ENCODE peak calls at places on chromosome 3, in nine cellular contexts. One of them, this sample, is unnamed.

GRCh38 chr3:142209655-142210054 is 15.7 kb downstream of the GK5 start:
- DNase-seq in WERI-Rb-1: no peak
- DNase-seq in RWPE2: no peak
- DNase-seq in heart left ventricle: no peak
- DNase-seq in hepatocyte: peak
- DNase-seq in breast epithelium: no peak
- DNase-seq in IMR-90: peak
- DNase-seq in CD4-positive, alpha-beta T cell: no peak
- DNase-seq in A549: no peak
- DNase-seq in this sample: no peak

GRCh38 chr3:45582407-45582806 is 12.1 kb upstream of the LIMD1 start:
- DNase-seq in WERI-Rb-1: no peak
- DNase-seq in RWPE2: no peak
- DNase-seq in heart left ventricle: no peak
- DNase-seq in hepatocyte: no peak
- DNase-seq in breast epithelium: no peak
- DNase-seq in IMR-90: peak
- DNase-seq in CD4-positive, alpha-beta T cell: no peak
- DNase-seq in A549: no peak
- DNase-seq in this sample: no peak

GRCh38 chr3:155871746-155872158 is 1.3 kb downstream of the GMPS start:
- DNase-seq in WERI-Rb-1: no peak
- DNase-seq in RWPE2: no peak
- DNase-seq in heart left ventricle: no peak
- DNase-seq in hepatocyte: no peak
- DNase-seq in breast epithelium: no peak
- DNase-seq in IMR-90: peak
- DNase-seq in CD4-positive, alpha-beta T cell: no peak
- DNase-seq in A549: no peak
- DNase-seq in this sample: no peak

GRCh38 chr3:196134691-196135090 is 52.8 kb upstream of the TFRC start:
- DNase-seq in WERI-Rb-1: no peak
- DNase-seq in RWPE2: no peak
- DNase-seq in heart left ventricle: no peak
- DNase-seq in hepatocyte: no peak
- DNase-seq in breast epithelium: no peak
- DNase-seq in IMR-90: no peak
- DNase-seq in CD4-positive, alpha-beta T cell: no peak
- DNase-seq in A549: no peak
- DNase-seq in this sample: no peak

GRCh38 chr3:158672293-158673176 is at the start of gene LXN:
- DNase-seq in WERI-Rb-1: peak
- DNase-seq in RWPE2: peak
- DNase-seq in heart left ventricle: peak
- DNase-seq in hepatocyte: peak
- DNase-seq in breast epithelium: peak
- DNase-seq in IMR-90: peak
- DNase-seq in CD4-positive, alpha-beta T cell: peak
- DNase-seq in A549: peak
- DNase-seq in this sample: peak

GRCh38 chr3:169812844-169813677 is at the start of the genes LRRC34 and LRRIQ4:
- DNase-seq in WERI-Rb-1: peak
- DNase-seq in RWPE2: no peak
- DNase-seq in heart left ventricle: peak
- DNase-seq in hepatocyte: peak
- DNase-seq in breast epithelium: no peak
- DNase-seq in IMR-90: peak
- DNase-seq in CD4-positive, alpha-beta T cell: peak
- DNase-seq in A549: no peak
- DNase-seq in this sample: peak

GRCh38 chr3:127035672-127036071 is 52.8 kb downstream of the PLXNA1 start:
- DNase-seq in WERI-Rb-1: no peak
- DNase-seq in RWPE2: peak
- DNase-seq in heart left ventricle: no peak
- DNase-seq in hepatocyte: peak
- DNase-seq in breast epithelium: no peak
- DNase-seq in IMR-90: peak
- DNase-seq in CD4-positive, alpha-beta T cell: no peak
- DNase-seq in A549: peak
- DNase-seq in this sample: peak

GRCh38 chr3:195079636-195080035 is 191.3 kb downstream of the XXYLT1 start:
- DNase-seq in WERI-Rb-1: no peak
- DNase-seq in RWPE2: no peak
- DNase-seq in heart left ventricle: no peak
- DNase-seq in hepatocyte: no peak
- DNase-seq in breast epithelium: no peak
- DNase-seq in IMR-90: peak
- DNase-seq in CD4-positive, alpha-beta T cell: no peak
- DNase-seq in A549: no peak
- DNase-seq in this sample: no peak

GRCh38 chr3:195385526-195385925 is 57.3 kb downstream of the ACAP2 start:
- DNase-seq in WERI-Rb-1: no peak
- DNase-seq in RWPE2: no peak
- DNase-seq in heart left ventricle: no peak
- DNase-seq in hepatocyte: no peak
- DNase-seq in breast epithelium: no peak
- DNase-seq in IMR-90: peak
- DNase-seq in CD4-positive, alpha-beta T cell: no peak
- DNase-seq in A549: peak
- DNase-seq in this sample: no peak

GRCh38 chr3:9807981-9808344 is 2.1 kb upstream of the TTLL3 start:
- DNase-seq in WERI-Rb-1: no peak
- DNase-seq in RWPE2: no peak
- DNase-seq in heart left ventricle: no peak
- DNase-seq in hepatocyte: no peak
- DNase-seq in breast epithelium: no peak
- DNase-seq in IMR-90: no peak
- DNase-seq in CD4-positive, alpha-beta T cell: no peak
- DNase-seq in A549: no peak
- DNase-seq in this sample: no peak

GRCh38 chr3:9806688-9807589 is 3.1 kb upstream of the TTLL3 start:
- DNase-seq in WERI-Rb-1: no peak
- DNase-seq in RWPE2: no peak
- DNase-seq in heart left ventricle: no peak
- DNase-seq in hepatocyte: no peak
- DNase-seq in breast epithelium: no peak
- DNase-seq in IMR-90: no peak
- DNase-seq in CD4-positive, alpha-beta T cell: no peak
- DNase-seq in A549: no peak
- DNase-seq in this sample: peak

GRCh38 chr3:9809615-9810356 is at the start of gene TTLL3:
- DNase-seq in WERI-Rb-1: peak
- DNase-seq in RWPE2: peak
- DNase-seq in heart left ventricle: peak
- DNase-seq in hepatocyte: peak
- DNase-seq in breast epithelium: peak
- DNase-seq in IMR-90: peak
- DNase-seq in CD4-positive, alpha-beta T cell: peak
- DNase-seq in A549: peak
- DNase-seq in this sample: peak

GRCh38 chr3:9809239-9809614 is 835 bp upstream of the TTLL3 start:
- DNase-seq in WERI-Rb-1: peak
- DNase-seq in RWPE2: no peak
- DNase-seq in heart left ventricle: no peak
- DNase-seq in hepatocyte: peak
- DNase-seq in breast epithelium: no peak
- DNase-seq in IMR-90: no peak
- DNase-seq in CD4-positive, alpha-beta T cell: no peak
- DNase-seq in A549: peak
- DNase-seq in this sample: peak

DNA sequence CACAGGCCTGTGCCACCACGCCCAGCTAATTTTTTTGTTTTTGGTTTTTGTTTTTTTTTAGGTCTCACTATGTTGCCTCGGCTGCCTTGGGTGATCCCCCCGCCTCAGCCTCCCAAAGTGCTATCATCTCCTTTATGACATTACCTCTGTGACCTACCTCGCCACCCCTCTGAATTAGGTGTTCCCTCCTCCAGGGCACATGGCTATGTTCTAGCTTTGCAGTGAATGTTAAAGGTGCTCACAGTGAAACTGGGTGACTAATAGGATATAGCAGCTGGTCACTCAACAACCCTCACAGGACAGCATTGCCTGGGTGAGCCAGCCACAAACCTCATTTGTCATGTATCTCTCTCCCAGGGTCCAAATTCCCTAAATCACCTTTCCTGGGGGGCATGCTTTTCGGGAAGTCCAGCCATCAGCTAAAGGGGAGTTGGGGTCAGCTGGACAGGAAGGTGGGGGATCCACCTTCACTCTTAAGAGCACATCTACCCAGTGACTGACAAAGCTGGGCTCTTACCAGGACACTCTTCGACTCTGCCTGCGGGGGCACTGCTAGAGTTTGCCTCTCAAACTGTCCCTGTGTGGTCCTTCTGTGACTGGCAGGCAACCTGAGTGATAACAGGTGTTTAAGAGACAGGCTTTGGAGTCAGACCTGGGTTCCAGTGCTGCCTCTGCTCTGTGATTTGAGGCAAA is 1.6 kb upstream of the TTLL3 start:
- DNase-seq in WERI-Rb-1: peak
- DNase-seq in RWPE2: no peak
- DNase-seq in heart left ventricle: no peak
- DNase-seq in hepatocyte: peak
- DNase-seq in breast epithelium: no peak
- DNase-seq in IMR-90: peak
- DNase-seq in CD4-positive, alpha-beta T cell: peak
- DNase-seq in A549: peak
- DNase-seq in this sample: peak
- TF ChIP-seq CTCF in WERI-Rb-1: peak
- TF ChIP-seq CTCF in RWPE2: peak
- TF ChIP-seq CTCF in heart left ventricle: no peak
- TF ChIP-seq CTCF in hepatocyte: peak
- TF ChIP-seq CTCF in breast epithelium: no peak
- TF ChIP-seq CTCF in IMR-90: peak
- TF ChIP-seq CTCF in CD4-positive, alpha-beta T cell: peak
- TF ChIP-seq CTCF in A549: no peak
- TF ChIP-seq CTCF in this sample: no peak

GRCh38 chr3:49794431-49794830 is 5.2 kb downstream of the CDHR4 start:
- DNase-seq in WERI-Rb-1: no peak
- DNase-seq in RWPE2: no peak
- DNase-seq in heart left ventricle: no peak
- DNase-seq in hepatocyte: no peak
- DNase-seq in breast epithelium: no peak
- DNase-seq in IMR-90: no peak
- DNase-seq in CD4-positive, alpha-beta T cell: no peak
- DNase-seq in A549: no peak
- DNase-seq in this sample: no peak
- H3K27ac ChIP-seq in WERI-Rb-1: no peak
- H3K27ac ChIP-seq in RWPE2: no peak
- H3K27ac ChIP-seq in heart left ventricle: no peak
- H3K27ac ChIP-seq in hepatocyte: no peak
- H3K27ac ChIP-seq in breast epithelium: no peak
- H3K27ac ChIP-seq in IMR-90: no peak
- H3K27ac ChIP-seq in CD4-positive, alpha-beta T cell: no peak
- H3K27ac ChIP-seq in A549: no peak
- H3K27ac ChIP-seq in this sample: no peak

GRCh38 chr3:138939563-138940241 is 7.2 kb downstream of the FOXL2 start:
- DNase-seq in WERI-Rb-1: no peak
- DNase-seq in RWPE2: no peak
- DNase-seq in heart left ventricle: no peak
- DNase-seq in hepatocyte: no peak
- DNase-seq in breast epithelium: no peak
- DNase-seq in IMR-90: no peak
- DNase-seq in CD4-positive, alpha-beta T cell: no peak
- DNase-seq in A549: no peak
- DNase-seq in this sample: no peak

GRCh38 chr3:138940446-138940845 is 6.5 kb downstream of the FOXL2 start:
- DNase-seq in WERI-Rb-1: no peak
- DNase-seq in RWPE2: no peak
- DNase-seq in heart left ventricle: no peak
- DNase-seq in hepatocyte: no peak
- DNase-seq in breast epithelium: no peak
- DNase-seq in IMR-90: no peak
- DNase-seq in CD4-positive, alpha-beta T cell: no peak
- DNase-seq in A549: no peak
- DNase-seq in this sample: no peak

GRCh38 chr3:138942271-138942670 is 4.7 kb downstream of the FOXL2 start:
- DNase-seq in WERI-Rb-1: no peak
- DNase-seq in RWPE2: no peak
- DNase-seq in heart left ventricle: no peak
- DNase-seq in hepatocyte: no peak
- DNase-seq in breast epithelium: no peak
- DNase-seq in IMR-90: no peak
- DNase-seq in CD4-positive, alpha-beta T cell: no peak
- DNase-seq in A549: no peak
- DNase-seq in this sample: no peak

GRCh38 chr3:138942861-138943623 is 3.9 kb downstream of the FOXL2 start:
- DNase-seq in WERI-Rb-1: no peak
- DNase-seq in RWPE2: no peak
- DNase-seq in heart left ventricle: no peak
- DNase-seq in hepatocyte: no peak
- DNase-seq in breast epithelium: no peak
- DNase-seq in IMR-90: no peak
- DNase-seq in CD4-positive, alpha-beta T cell: no peak
- DNase-seq in A549: no peak
- DNase-seq in this sample: no peak

GRCh38 chr3:138941259-138941885 is 5.6 kb downstream of the FOXL2 start:
- DNase-seq in WERI-Rb-1: peak
- DNase-seq in RWPE2: no peak
- DNase-seq in heart left ventricle: no peak
- DNase-seq in hepatocyte: peak
- DNase-seq in breast epithelium: no peak
- DNase-seq in IMR-90: peak
- DNase-seq in CD4-positive, alpha-beta T cell: no peak
- DNase-seq in A549: peak
- DNase-seq in this sample: no peak
- TF ChIP-seq CTCF in WERI-Rb-1: peak
- TF ChIP-seq CTCF in RWPE2: peak
- TF ChIP-seq CTCF in heart left ventricle: no peak
- TF ChIP-seq CTCF in hepatocyte: peak
- TF ChIP-seq CTCF in breast epithelium: no peak
- TF ChIP-seq CTCF in IMR-90: peak
- TF ChIP-seq CTCF in CD4-positive, alpha-beta T cell: no peak
- TF ChIP-seq CTCF in A549: peak
- TF ChIP-seq CTCF in this sample: no peak

GRCh38 chr3:110413291-110413690 is 658.3 kb upstream of the NECTIN3 start:
- DNase-seq in WERI-Rb-1: no peak
- DNase-seq in RWPE2: no peak
- DNase-seq in heart left ventricle: no peak
- DNase-seq in hepatocyte: no peak
- DNase-seq in breast epithelium: no peak
- DNase-seq in IMR-90: no peak
- DNase-seq in CD4-positive, alpha-beta T cell: no peak
- DNase-seq in A549: no peak
- DNase-seq in this sample: no peak
- H3K27ac ChIP-seq in WERI-Rb-1: no peak
- H3K27ac ChIP-seq in RWPE2: peak
- H3K27ac ChIP-seq in heart left ventricle: no peak
- H3K27ac ChIP-seq in hepatocyte: no peak
- H3K27ac ChIP-seq in breast epithelium: no peak
- H3K27ac ChIP-seq in IMR-90: peak
- H3K27ac ChIP-seq in CD4-positive, alpha-beta T cell: no peak
- H3K27ac ChIP-seq in A549: peak
- H3K27ac ChIP-seq in this sample: no peak

GRCh38 chr3:183536238-183536880 is 19.1 kb downstream of the KLHL6 start:
- DNase-seq in WERI-Rb-1: no peak
- DNase-seq in RWPE2: no peak
- DNase-seq in heart left ventricle: no peak
- DNase-seq in hepatocyte: no peak
- DNase-seq in breast epithelium: no peak
- DNase-seq in IMR-90: no peak
- DNase-seq in CD4-positive, alpha-beta T cell: no peak
- DNase-seq in A549: no peak
- DNase-seq in this sample: no peak
- TF ChIP-seq CTCF in WERI-Rb-1: no peak
- TF ChIP-seq CTCF in RWPE2: no peak
- TF ChIP-seq CTCF in heart left ventricle: no peak
- TF ChIP-seq CTCF in hepatocyte: no peak
- TF ChIP-seq CTCF in breast epithelium: no peak
- TF ChIP-seq CTCF in IMR-90: no peak
- TF ChIP-seq CTCF in CD4-positive, alpha-beta T cell: no peak
- TF ChIP-seq CTCF in A549: no peak
- TF ChIP-seq CTCF in this sample: no peak

GRCh38 chr3:157573281-157573680 is 70.1 kb upstream of the VEPH1 start:
- DNase-seq in WERI-Rb-1: no peak
- DNase-seq in RWPE2: no peak
- DNase-seq in heart left ventricle: no peak
- DNase-seq in hepatocyte: no peak
- DNase-seq in breast epithelium: no peak
- DNase-seq in IMR-90: no peak
- DNase-seq in CD4-positive, alpha-beta T cell: no peak
- DNase-seq in A549: no peak
- DNase-seq in this sample: no peak
- H3K27ac ChIP-seq in WERI-Rb-1: no peak
- H3K27ac ChIP-seq in RWPE2: no peak
- H3K27ac ChIP-seq in heart left ventricle: no peak
- H3K27ac ChIP-seq in hepatocyte: no peak
- H3K27ac ChIP-seq in breast epithelium: no peak
- H3K27ac ChIP-seq in IMR-90: no peak
- H3K27ac ChIP-seq in CD4-positive, alpha-beta T cell: no peak
- H3K27ac ChIP-seq in A549: no peak
- H3K27ac ChIP-seq in this sample: no peak